ENCODE peak calls at places on chromosomes 1 and 21, in eight cellular contexts. K is upper lobe of left lung, N is HepG2, M is HCT116, Y is Panc1, O is GM12878, J is K562, F is GM23338. S is an unnamed sample. For H3K36me3, the result is how much of the 10 kb centered on the place peaks cover.

GRCh38 chr1:58011978-58012377 is 534.5 kb downstream of the OMA1 start:
- ATAC-seq in K (no peak), N (no peak), M (no peak), Y (no peak), O (no peak), J (no peak), F (no peak), S (no peak)

GRCh38 chr1:157347508-157347907 is 204.8 kb downstream of the FCRL5 start:
- ATAC-seq in K (no peak), N (no peak), M (no peak), Y (no peak), O (no peak), J (no peak), F (no peak), S (no peak)

GRCh38 chr1:180123463-180123936 is 31.2 kb upstream of the QSOX1 start:
- ATAC-seq in K (peak), N (no peak), M (no peak), Y (no peak), O (no peak), J (peak), F (no peak), S (peak)

GRCh38 chr1:41395599-41395956 is 34.3 kb downstream of the FOXO6 start:
- ATAC-seq in K (no peak), N (no peak), M (peak), Y (no peak), O (no peak), J (no peak), F (no peak), S (no peak)

GRCh38 chr1:155040358-155041093 is 6.9 kb downstream of the DCST1 start:
- ATAC-seq in K (no peak), N (no peak), M (no peak), Y (no peak), O (no peak), J (no peak), F (no peak), S (no peak)

GRCh38 chr1:111290104-111290503 is 547 bp upstream of the CHIA start:
- ATAC-seq in K (no peak), N (no peak), M (no peak), Y (no peak), O (no peak), J (no peak), F (no peak), S (no peak)

GRCh38 chr1:234230414-234230862 is 142.8 kb upstream of the COA6 start:
- ATAC-seq in K (no peak), N (no peak), M (no peak), Y (no peak), O (peak), J (no peak), F (no peak), S (no peak)

GRCh38 chr1:3508757-3509415 is 54.4 kb downstream of the ARHGEF16 start:
- ATAC-seq in K (no peak), N (no peak), M (no peak), Y (no peak), O (no peak), J (no peak), F (no peak), S (no peak)

GRCh38 chr21:46036696-46037337 is 55.2 kb downstream of the COL6A1 start:
- ATAC-seq in K (peak), N (no peak), M (no peak), Y (no peak), O (no peak), J (no peak), F (no peak), S (no peak)

GRCh38 chr1:222454782-222455181 is 93.1 kb downstream of the HHIPL2 start:
- ATAC-seq in K (peak), N (peak), M (peak), Y (peak), O (peak), J (peak), F (peak), S (peak)

GRCh38 chr1:58782308-58783089 is 1.3 kb downstream of the JUN start:
- ATAC-seq in K (peak), N (peak), M (no peak), Y (peak), O (peak), J (peak), F (peak), S (no peak)

GRCh38 chr1:31757204-31757679 is 6.9 kb downstream of the ADGRB2 start:
- ATAC-seq in K (no peak), N (no peak), M (no peak), Y (no peak), O (no peak), J (no peak), F (no peak), S (no peak)

GRCh38 chr1:41673806-41674205 is 189.3 kb upstream of the EDN2 start:
- ATAC-seq in K (no peak), N (no peak), M (no peak), Y (no peak), O (peak), J (no peak), F (no peak), S (no peak)

GRCh38 chr21:42400525-42400924 is 3.2 kb upstream of the UBASH3A start:
- ATAC-seq in K (no peak), N (no peak), M (no peak), Y (no peak), O (peak), J (no peak), F (no peak), S (no peak)

GRCh38 chr1:168466703-168467081 is 77.1 kb downstream of the XCL2 start:
- ATAC-seq in K (peak), N (no peak), M (no peak), Y (no peak), O (peak), J (no peak), F (no peak), S (no peak)

GRCh38 chr21:35828161-35828560 is 232.2 kb downstream of the SETD4 start:
- ATAC-seq in K (no peak), N (no peak), M (no peak), Y (no peak), O (no peak), J (no peak), F (no peak), S (no peak)

GRCh38 chr1:81597720-81598426 is 202.9 kb upstream of the ADGRL2 start:
- ATAC-seq in K (no peak), N (no peak), M (no peak), Y (no peak), O (peak), J (no peak), F (no peak), S (no peak)

GRCh38 chr1:224482619-224483018 is 48.0 kb upstream of the WDR26 start:
- ATAC-seq in K (no peak), N (no peak), M (no peak), Y (no peak), O (no peak), J (peak), F (no peak), S (no peak)

GRCh38 chr1:212728606-212729005 is 29.0 kb upstream of the BATF3 start:
- ATAC-seq in K (no peak), N (peak), M (no peak), Y (no peak), O (no peak), J (no peak), F (no peak), S (no peak)

GRCh38 chr21:42025392-42026071 is 15.4 kb upstream of the ZBTB21 start:
- ATAC-seq in K (peak), N (no peak), M (no peak), Y (no peak), O (no peak), J (no peak), F (no peak), S (no peak)

GRCh38 chr1:8364528-8365442 is 46.9 kb downstream of the SLC45A1 start:
- ATAC-seq in K (no peak), N (no peak), M (no peak), Y (no peak), O (no peak), J (no peak), F (no peak), S (peak)

GRCh38 chr1:59703226-59703917 is 111.4 kb upstream of the HOOK1 start:
- ATAC-seq in K (peak), N (no peak), M (no peak), Y (no peak), O (no peak), J (no peak), F (no peak), S (peak)

GRCh38 chr1:6591222-6591621 is 11.4 kb downstream of the ZBTB48 start:
- ATAC-seq in K (peak), N (no peak), M (no peak), Y (no peak), O (peak), J (no peak), F (no peak), S (no peak)

GRCh38 chr21:44495641-44496040 is 40.3 kb downstream of the LRRC3 start:
- ATAC-seq in K (no peak), N (no peak), M (no peak), Y (no peak), O (no peak), J (no peak), F (no peak), S (no peak)

GRCh38 chr21:46055863-46056281 is 42.0 kb upstream of the COL6A2 start:
- ATAC-seq in K (peak), N (no peak), M (no peak), Y (no peak), O (no peak), J (no peak), F (no peak), S (peak)

GRCh38 chr1:198560093-198560638 is 19.7 kb upstream of the ATP6V1G3 start:
- ATAC-seq in K (no peak), N (no peak), M (no peak), Y (no peak), O (no peak), J (peak), F (no peak), S (no peak)

GRCh38 chr1:56573311-56573710 is 6.1 kb downstream of the PLPP3 start:
- ATAC-seq in K (no peak), N (no peak), M (no peak), Y (no peak), O (no peak), J (no peak), F (no peak), S (no peak)
- H3K36me3 ChIP-seq in K (under half), N (under half), M (under half), Y (under half), O (under half), J (under half), F (under half), S (under half)

GRCh38 chr1:68220420-68220819 is 11.9 kb downstream of the WLS start:
- ATAC-seq in K (no peak), N (no peak), M (no peak), Y (no peak), O (no peak), J (no peak), F (no peak), S (no peak)
- TF ChIP-seq POLR2AphosphoS5 in K (no peak), N (no peak), M (no peak), Y (no peak), O (no peak), J (no peak), F (no peak), S (no peak)

GRCh38 chr1:159881930-159882839 is 17.8 kb downstream of the CFAP45 start:
- ATAC-seq in K (peak), N (no peak), M (peak), Y (peak), O (no peak), J (peak), F (no peak), S (no peak)
- H3K27ac ChIP-seq in K (no peak), N (no peak), M (peak), Y (no peak), O (no peak), J (peak), F (no peak), S (no peak)

GRCh38 chr1:96747565-96747964 is 26.0 kb downstream of the PTBP2 start:
- ATAC-seq in K (no peak), N (no peak), M (no peak), Y (no peak), O (no peak), J (no peak), F (peak), S (no peak)

GRCh38 chr1:96749618-96750017 is 28.0 kb downstream of the PTBP2 start:
- ATAC-seq in K (peak), N (no peak), M (no peak), Y (no peak), O (no peak), J (no peak), F (no peak), S (no peak)

GRCh38 chr1:96748078-96748477 is 26.5 kb downstream of the PTBP2 start:
- ATAC-seq in K (no peak), N (no peak), M (no peak), Y (no peak), O (peak), J (no peak), F (no peak), S (no peak)

GRCh38 chr1:96756789-96757188 is 35.2 kb downstream of the PTBP2 start:
- ATAC-seq in K (no peak), N (peak), M (no peak), Y (no peak), O (no peak), J (no peak), F (no peak), S (no peak)

DNA sequence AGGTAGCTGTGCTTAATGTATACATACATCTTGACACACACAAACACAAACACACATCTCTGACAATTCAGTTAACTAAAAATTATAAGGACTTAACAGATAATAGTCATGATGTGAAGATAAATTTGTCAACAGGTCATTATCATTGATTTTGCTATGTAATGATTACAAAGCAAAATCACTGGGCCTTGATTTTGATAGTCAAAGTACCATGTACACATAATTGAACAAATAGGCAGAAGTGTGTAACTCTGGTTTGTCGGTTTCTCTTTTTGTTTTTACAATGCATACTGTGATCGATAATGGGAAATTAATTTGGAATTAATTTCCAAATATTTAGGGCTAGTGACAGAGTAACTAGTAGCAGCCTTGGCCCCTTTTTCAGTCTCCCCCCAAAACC is 30.8 kb downstream of the PTBP2 start:
- ATAC-seq in K (no peak), N (no peak), M (no peak), Y (no peak), O (no peak), J (no peak), F (no peak), S (no peak)
- H3K36me3 ChIP-seq in K (under half), N (half or more), M (under half), Y (under half), O (under half), J (half or more), F (under half), S (under half)

S was measured in gastroesophageal sphincter.